ENCODE peak calls at places on chromosomes 16 and 17, in seven cellular contexts. N is amniotic stem cell; X is activated CD4-positive, CD25-positive, alpha-beta regulatory T cell treated with anti-CD3 and anti-CD28 coated beads, Interleukin-2, amount 50 U/mL, for 72 hours; R is NCI-H1092 treated with DMSO at 0.1 percent for 48 hours; M is H54; F is ELF-1; A is left kidney. B is an unnamed sample.

GRCh38 chr16:977896-978295 is 3.7 kb upstream of the SOX8 start:
- DNase-seq in M (no peak), A (no peak), F (no peak), X (no peak), R (no peak), N (no peak), B (no peak)

GRCh38 chr16:70250748-70251650 is 741 bp downstream of the EXOSC6 start:
- DNase-seq in M (peak), X (peak), R (peak), A (peak), F (peak), N (no peak), B (peak)

GRCh38 chr17:68785565-68786486 is 169.4 kb downstream of the ABCA8 start:
- DNase-seq in R (no peak), X (no peak), N (no peak), M (no peak), A (no peak), F (no peak), B (no peak)

GRCh38 chr17:42603318-42603717 is 5.9 kb downstream of the RETREG3 start:
- DNase-seq in F (no peak), X (no peak), R (no peak), M (no peak), A (no peak), N (no peak), B (no peak)

GRCh38 chr16:11727945-11728543 is 14.6 kb downstream of the TXNDC11 start:
- DNase-seq in X (no peak), M (no peak), N (no peak), F (no peak), R (no peak), A (no peak), B (no peak)

GRCh38 chr16:24036614-24037013 is 200.8 kb downstream of the PRKCB start:
- DNase-seq in N (peak), A (peak), M (peak), R (peak), X (no peak), F (peak), B (peak)

GRCh38 chr17:79006001-79006400 is 3.6 kb downstream of the CANT1 start:
- DNase-seq in R (no peak), M (no peak), X (no peak), A (no peak), F (no peak), N (no peak), B (no peak)

GRCh38 chr16:71453051-71453450 is 9.0 kb downstream of the ZNF23 start:
- DNase-seq in X (no peak), F (no peak), N (no peak), A (no peak), R (no peak), M (no peak), B (no peak)

GRCh38 chr17:59105852-59106462 is 723 bp downstream of the TRIM37 start:
- DNase-seq in F (no peak), N (peak), M (peak), X (peak), R (peak), A (peak), B (peak)

GRCh38 chr17:74917430-74917829 is 5.6 kb downstream of the USH1G start:
- DNase-seq in M (no peak), A (no peak), N (no peak), R (no peak), F (no peak), X (no peak), B (no peak)

GRCh38 chr17:14515015-14515414 is 214.1 kb downstream of the HS3ST3B1 start:
- DNase-seq in F (no peak), N (no peak), X (no peak), A (no peak), R (no peak), M (no peak), B (peak)

GRCh38 chr16:2854700-2855309 is 3.2 kb downstream of the PRSS22 start:
- DNase-seq in X (no peak), N (no peak), M (no peak), F (peak), A (no peak), R (no peak), B (no peak)

GRCh38 chr16:22188595-22189442 is 17.3 kb upstream of the EEF2K start:
- DNase-seq in N (peak), M (peak), F (peak), R (peak), X (peak), A (peak), B (peak)

GRCh38 chr17:64679710-64680216 is 17.7 kb upstream of the SMURF2 start:
- DNase-seq in X (no peak), R (no peak), A (no peak), N (peak), F (no peak), M (peak), B (peak)

GRCh38 chr16:88974641-88975215 is 2.3 kb downstream of the CBFA2T3 start:
- DNase-seq in R (no peak), F (no peak), A (no peak), X (no peak), M (no peak), N (no peak), B (no peak)

GRCh38 chr16:48047755-48048154 is 108.0 kb downstream of the ABCC12 start:
- DNase-seq in A (peak), N (no peak), M (no peak), X (no peak), R (no peak), F (no peak), B (no peak)

GRCh38 chr16:2744711-2745110 is 7.7 kb upstream of the SRRM2 start:
- DNase-seq in M (no peak), R (no peak), A (no peak), F (no peak), N (no peak), X (no peak), B (no peak)

GRCh38 chr17:49579522-49579921 is 3.9 kb downstream of the NXPH3 start:
- DNase-seq in F (no peak), R (no peak), M (no peak), A (no peak), N (no peak), X (no peak), B (no peak)

GRCh38 chr17:54899721-54900456 is 763 bp upstream of the TOM1L1 start:
- DNase-seq in A (peak), X (no peak), F (peak), M (no peak), N (no peak), R (peak), B (no peak)

GRCh38 chr17:17269926-17270773 is 10.9 kb downstream of the COPS3 start:
- DNase-seq in M (no peak), X (no peak), A (no peak), R (no peak), F (peak), N (no peak), B (no peak)

GRCh38 chr17:36205637-36206458 is 5.0 kb upstream of the CCL4L2 start:
- DNase-seq in F (no peak), X (no peak), R (no peak), A (no peak), M (no peak), N (no peak), B (no peak)

GRCh38 chr17:76534831-76535732 is 2.4 kb downstream of the CYGB start:
- DNase-seq in X (no peak), A (no peak), N (no peak), M (no peak), R (no peak), F (no peak), B (no peak)

GRCh38 chr16:28316056-28316455 is 23.7 kb downstream of the SBK1 start:
- DNase-seq in F (no peak), X (no peak), R (no peak), A (no peak), N (no peak), M (no peak), B (no peak)

GRCh38 chr17:63997341-63998048 is 656 bp upstream of the PRR29 start:
- DNase-seq in A (peak), X (peak), F (peak), R (no peak), N (no peak), M (no peak), B (no peak)

GRCh38 chr17:44439168-44439567 is 49.7 kb upstream of the ITGA2B start:
- DNase-seq in N (no peak), A (no peak), R (no peak), X (no peak), M (no peak), F (no peak), B (no peak)

GRCh38 chr16:4481965-4482364 is 5.8 kb downstream of the HMOX2 start:
- DNase-seq in N (no peak), F (no peak), M (no peak), A (no peak), X (no peak), R (no peak), B (no peak)

GRCh38 chr16:81005644-81006471 is 827 bp downstream of the CMC2 start:
- DNase-seq in F (peak), X (no peak), A (peak), R (no peak), M (no peak), N (peak), B (peak)

GRCh38 chr16:4309833-4310266 is 6.0 kb upstream of the GLIS2 start:
- DNase-seq in X (no peak), N (peak), R (peak), A (peak), M (peak), F (peak), B (peak)

GRCh38 chr16:81522141-81522701 is 77.6 kb downstream of the CMIP start:
- DNase-seq in A (no peak), X (no peak), R (no peak), M (no peak), N (no peak), F (peak), B (no peak)